ENCODE peak calls at places on chromosomes 13 and 19, in ten cellular contexts. C is heart left ventricle; V is SJSA1; I is tibial artery; L is CD4-positive, alpha-beta T cell; S is pancreas; X is breast epithelium; N is right lobe of liver; U is GM06990; W is cardiac muscle cell. T is an unnamed sample.

GRCh38 chr19:12333162-12334159 is at the start of gene ZNF563:
- DNase-seq in C (peak; percentile 99), V (peak; percentile 64), I (peak; percentile 99), L (peak; percentile 99), S (peak; percentile 98), X (peak; percentile 98), N (peak; percentile 99), U (peak; percentile 92), W (peak; percentile 96), T (peak; percentile 98)

GRCh38 chr19:31171936-31172335 is 177.3 kb downstream of the TSHZ3 start:
- DNase-seq in C (no peak), V (no peak), I (no peak), L (no peak), S (no peak), X (no peak), N (no peak), U (no peak), W (no peak), T (no peak)

GRCh38 chr13:76884167-76884566 is 2.0 kb downstream of the KCTD12 start:
- DNase-seq in C (peak; percentile 50), V (no peak), I (peak; percentile 34), L (no peak), S (peak; percentile 34), X (peak; percentile 29), N (no peak), U (peak; percentile 32), W (peak; percentile 73), T (no peak)

GRCh38 chr13:47100214-47100853 is 203.5 kb upstream of the HTR2A start:
- DNase-seq in C (no peak), V (no peak), I (no peak), L (no peak), S (no peak), X (no peak), N (no peak), U (peak; percentile 31), W (no peak), T (no peak)

GRCh38 chr19:18363787-18364186 is 22.2 kb upstream of the GDF15 start:
- DNase-seq in C (no peak), V (no peak), I (no peak), L (no peak), S (no peak), X (no peak), N (no peak), U (no peak), W (no peak), T (no peak)

GRCh38 chr13:98310485-98311199 is 133.6 kb upstream of the RNF113B start:
- DNase-seq in C (no peak), V (no peak), I (no peak), L (no peak), S (no peak), X (no peak), N (no peak), U (no peak), W (no peak), T (no peak)

GRCh38 chr13:31209172-31209818 is 9.5 kb downstream of the B3GLCT start:
- DNase-seq in C (peak; percentile 91), V (no peak), I (peak; percentile 42), L (no peak), S (peak; percentile 37), X (peak; percentile 18), N (no peak), U (no peak), W (peak; percentile 78), T (no peak)

GRCh38 chr13:88627071-88627470 is 955.9 kb downstream of the SLITRK5 start:
- DNase-seq in C (no peak), V (no peak), I (no peak), L (no peak), S (no peak), X (no peak), N (no peak), U (no peak), W (peak; percentile 0), T (no peak)

GRCh38 chr13:112879283-112879833 is 89.7 kb upstream of the MCF2L start:
- DNase-seq in C (peak; percentile 66), V (no peak), I (peak; percentile 17), L (no peak), S (no peak), X (no peak), N (no peak), U (no peak), W (peak; percentile 25), T (no peak)

GRCh38 chr13:66501187-66501586 is 728.9 kb downstream of the PCDH9 start:
- DNase-seq in C (no peak), V (no peak), I (no peak), L (no peak), S (no peak), X (no peak), N (no peak), U (no peak), W (peak; percentile 60), T (no peak)

GRCh38 chr19:19094513-19094912 is 30.7 kb downstream of the SLC25A42 start:
- DNase-seq in C (no peak), V (no peak), I (no peak), L (no peak), S (no peak), X (no peak), N (no peak), U (no peak), W (no peak), T (no peak)

GRCh38 chr13:43924549-43925245 is 45.0 kb downstream of the LACC1 start:
- DNase-seq in C (no peak), V (no peak), I (no peak), L (no peak), S (no peak), X (no peak), N (no peak), U (peak; percentile 22), W (no peak), T (no peak)

GRCh38 chr13:98584668-98585397 is 7.9 kb upstream of the STK24 start:
- DNase-seq in C (no peak), V (no peak), I (no peak), L (no peak), S (no peak), X (no peak), N (no peak), U (no peak), W (no peak), T (no peak)

GRCh38 chr19:39030854-39031367 is 1.4 kb downstream of the FBXO27 start:
- DNase-seq in C (no peak), V (no peak), I (no peak), L (no peak), S (no peak), X (no peak), N (no peak), U (no peak), W (no peak), T (no peak)

GRCh38 chr19:57374179-57374578 is 10.8 kb downstream of the TRAPPC2B start:
- DNase-seq in C (no peak), V (no peak), I (no peak), L (no peak), S (no peak), X (no peak), N (no peak), U (no peak), W (no peak), T (no peak)

DNA sequence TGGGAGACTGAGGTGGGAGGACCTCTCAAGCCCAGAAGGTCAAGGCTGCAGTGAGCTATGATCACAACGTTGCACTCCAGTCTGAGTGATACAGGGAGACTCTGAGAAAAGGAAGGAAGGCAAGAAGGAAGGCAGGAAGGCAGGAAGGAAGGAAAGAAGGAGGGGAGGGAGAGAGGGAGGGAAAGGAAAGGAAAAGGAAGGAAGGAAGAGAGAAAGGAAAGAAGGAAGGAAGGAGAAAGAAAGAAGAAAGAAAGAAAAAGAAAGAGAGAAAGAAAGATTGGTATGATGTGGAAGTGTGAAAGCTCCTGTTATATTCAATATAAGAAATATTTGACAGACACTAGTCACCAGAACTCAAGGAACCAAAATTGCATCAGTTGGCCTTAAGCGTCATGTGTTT is 32.5 kb upstream of the CEBPG start:
- DNase-seq in C (no peak), V (no peak), I (no peak), L (no peak), S (no peak), X (no peak), N (no peak), U (no peak), W (no peak), T (no peak)
- H3K27me3 ChIP-seq in C (peaks cover under 1% of the 10 kb centered on the region), V (peaks cover 37% of the 10 kb centered on the region), I (no peaks in the 10 kb centered on the region), L (peaks cover 27% of the 10 kb centered on the region), S (no peaks in the 10 kb centered on the region), X (no peaks in the 10 kb centered on the region), N (no peaks in the 10 kb centered on the region), U (no peaks in the 10 kb centered on the region), W (peaks cover 39% of the 10 kb centered on the region), T (no peaks in the 10 kb centered on the region)

GRCh38 chr13:111412251-111412650 is 91.8 kb downstream of the TEX29 start:
- DNase-seq in C (no peak), V (no peak), I (no peak), L (no peak), S (no peak), X (no peak), N (no peak), U (no peak), W (no peak), T (no peak)
- H3K27me3 ChIP-seq in C (peaks cover 21% of the 10 kb centered on the region), V (peaks cover 97% of the 10 kb centered on the region), I (no peaks in the 10 kb centered on the region), L (peaks cover 6% of the 10 kb centered on the region), S (no peaks in the 10 kb centered on the region), X (peaks cover 81% of the 10 kb centered on the region), N (no peaks in the 10 kb centered on the region), U (peaks cover 2% of the 10 kb centered on the region), W (peaks cover 28% of the 10 kb centered on the region), T (no peaks in the 10 kb centered on the region)

GRCh38 chr19:55149078-55150003 is at the start of gene TNNT1:
- DNase-seq in C (peak; percentile 53), V (no peak), I (no peak), L (no peak), S (no peak), X (no peak), N (no peak), U (no peak), W (no peak), T (no peak)
- H3K27me3 ChIP-seq in C (peaks cover 14% of the 10 kb centered on the region), V (peaks cover 29% of the 10 kb centered on the region), I (peaks cover 7% of the 10 kb centered on the region), L (peaks cover 39% of the 10 kb centered on the region), S (peaks cover 3% of the 10 kb centered on the region), X (peaks cover 64% of the 10 kb centered on the region), N (no peaks in the 10 kb centered on the region), U (no peaks in the 10 kb centered on the region), W (peaks cover 9% of the 10 kb centered on the region), T (peaks cover 9% of the 10 kb centered on the region)

GRCh38 chr13:57632276-57633140 is 964 bp downstream of the PCDH17 start:
- DNase-seq in C (peak; percentile 30), V (no peak), I (peak; percentile 20), L (no peak), S (peak; percentile 16), X (no peak), N (no peak), U (no peak), W (peak; percentile 12), T (no peak)

GRCh38 chr13:57630661-57631606 is 610 bp upstream of the PCDH17 start:
- DNase-seq in C (no peak), V (no peak), I (no peak), L (no peak), S (peak; percentile 24), X (no peak), N (no peak), U (no peak), W (peak; percentile 5), T (no peak)

GRCh38 chr13:57629821-57630235 is 1.7 kb upstream of the PCDH17 start:
- DNase-seq in C (peak; percentile 90), V (no peak), I (peak; percentile 92), L (peak; percentile 35), S (peak; percentile 88), X (no peak), N (peak; percentile 72), U (peak; percentile 37), W (peak; percentile 84), T (no peak)

GRCh38 chr13:57633141-57633949 is 1.8 kb downstream of the PCDH17 start:
- DNase-seq in C (peak; percentile 75), V (no peak), I (peak; percentile 60), L (no peak), S (peak; percentile 61), X (no peak), N (peak; percentile 47), U (no peak), W (peak; percentile 10), T (no peak)

GRCh38 chr13:57631607-57632275 is at the start of gene PCDH17:
- DNase-seq in C (peak; percentile 63), V (no peak), I (peak; percentile 65), L (no peak), S (peak; percentile 22), X (no peak), N (no peak), U (no peak), W (peak; percentile 51), T (no peak)
- H3K27me3 ChIP-seq in C (peaks cover 15% of the 10 kb centered on the region), V (peaks cover 21% of the 10 kb centered on the region), I (no peaks in the 10 kb centered on the region), L (peaks cover 60% of the 10 kb centered on the region), S (peaks cover 11% of the 10 kb centered on the region), X (peaks cover 83% of the 10 kb centered on the region), N (peaks cover 36% of the 10 kb centered on the region), U (no peaks in the 10 kb centered on the region), W (peaks cover 38% of the 10 kb centered on the region), T (peaks cover 10% of the 10 kb centered on the region)